ENCODE peak calls at places on chromosomes 3 and 15, in eight cellular contexts. S is GM03348; M is activated CD8-positive, alpha-beta T cell treated with anti-CD3 and anti-CD28 coated beads for 36 hours; K is HS-5; J is left colon; W is heart right ventricle; Q is NCI-H1092 treated with DMSO at 0.1 percent for 48 hours; Z is ovary. B is an unnamed sample.

GRCh38 chr3:170999737-171000242 is 26.7 kb downstream of the SLC2A2 start:
- DNase-seq in J (no peak), M (no peak), Q (no peak), W (no peak), K (peak), Z (no peak), S (peak), B (no peak)

GRCh38 chr3:23275814-23276213 is 72.7 kb downstream of the UBE2E2 start:
- DNase-seq in W (no peak), K (no peak), M (no peak), J (no peak), Q (no peak), S (no peak), Z (no peak), B (no peak)

GRCh38 chr3:84487296-84487695 is 471.5 kb upstream of the CADM2 start:
- DNase-seq in J (no peak), W (no peak), S (no peak), Z (no peak), M (no peak), Q (no peak), K (no peak), B (no peak)

GRCh38 chr15:36880226-36880912 is 220.0 kb downstream of the MEIS2 start:
- DNase-seq in J (no peak), M (no peak), Z (no peak), W (no peak), K (no peak), Q (no peak), S (no peak), B (no peak)

GRCh38 chr3:4680881-4681300 is 187.7 kb downstream of the ITPR1 start:
- DNase-seq in Z (no peak), K (peak), M (no peak), J (no peak), Q (no peak), W (no peak), S (peak), B (no peak)

GRCh38 chr3:130760922-130761321 is 14.3 kb upstream of the PIK3R4 start:
- DNase-seq in M (no peak), Z (no peak), W (no peak), S (no peak), K (peak), J (no peak), Q (no peak), B (no peak)

GRCh38 chr3:133404925-133405324 is 5.1 kb downstream of the BFSP2 start:
- DNase-seq in J (no peak), W (no peak), M (no peak), K (no peak), Z (no peak), Q (peak), S (no peak), B (no peak)

GRCh38 chr3:101667331-101667730 is 9.6 kb downstream of the ZBTB11 start:
- DNase-seq in S (no peak), M (no peak), J (no peak), Z (no peak), K (no peak), W (no peak), Q (no peak), B (no peak)

GRCh38 chr3:135325096-135325495 is 530.0 kb downstream of the EPHB1 start:
- DNase-seq in S (no peak), K (no peak), M (no peak), Z (no peak), Q (peak), W (no peak), J (peak), B (no peak)

GRCh38 chr3:58237940-58238681 is 519 bp downstream of the ABHD6 start:
- DNase-seq in Q (peak), Z (peak), K (no peak), J (peak), M (peak), S (peak), W (peak), B (peak)

GRCh38 chr3:157488144-157488543 is 15.1 kb downstream of the VEPH1 start:
- DNase-seq in K (no peak), J (no peak), Z (no peak), Q (no peak), W (no peak), S (no peak), M (no peak), B (no peak)

GRCh38 chr3:127445581-127446368 is 144.8 kb downstream of the TPRA1 start:
- DNase-seq in M (no peak), W (no peak), S (no peak), J (no peak), Q (no peak), Z (no peak), K (no peak), B (peak)

GRCh38 chr3:94440767-94441493 is 378.1 kb downstream of the NSUN3 start:
- DNase-seq in K (peak), W (no peak), Q (no peak), S (peak), J (no peak), M (no peak), Z (no peak), B (no peak)

GRCh38 chr3:31077021-31077601 is 182.7 kb upstream of the GADL1 start:
- DNase-seq in Q (no peak), M (peak), Z (no peak), K (peak), S (peak), J (no peak), W (no peak), B (no peak)

GRCh38 chr3:73614385-73614784 is 10.4 kb downstream of the PDZRN3 start:
- DNase-seq in Z (peak), J (no peak), K (peak), W (no peak), M (no peak), S (peak), Q (no peak), B (no peak)

GRCh38 chr15:23069496-23070166 is 30.3 kb upstream of the TUBGCP5 start:
- DNase-seq in J (no peak), K (no peak), M (no peak), W (no peak), S (no peak), Z (no peak), Q (no peak), B (no peak)

GRCh38 chr3:7618606-7619005 is 757.7 kb downstream of the GRM7 start:
- DNase-seq in K (no peak), Q (no peak), W (no peak), J (no peak), M (no peak), S (no peak), Z (no peak), B (no peak)

GRCh38 chr15:98755138-98755537 is 106.8 kb downstream of the IGF1R start:
- DNase-seq in K (no peak), Q (no peak), S (peak), M (no peak), J (no peak), W (no peak), Z (no peak), B (no peak)

GRCh38 chr15:45230246-45230965 is 21.6 kb upstream of the SLC28A2 start:
- DNase-seq in W (no peak), K (no peak), M (no peak), S (no peak), J (no peak), Q (no peak), Z (no peak), B (no peak)

GRCh38 chr3:152402698-152403456 is 134.1 kb downstream of the MBNL1 start:
- DNase-seq in K (no peak), S (no peak), W (no peak), M (peak), Q (no peak), J (no peak), Z (no peak), B (no peak)

GRCh38 chr3:141498592-141499223 is 11.9 kb downstream of the RASA2 start:
- DNase-seq in S (no peak), M (peak), J (peak), Z (no peak), Q (no peak), W (no peak), K (no peak), B (peak)

GRCh38 chr15:48696627-48697312 is 51.3 kb upstream of the FBN1 start:
- DNase-seq in J (no peak), M (no peak), S (no peak), Q (no peak), Z (no peak), W (no peak), K (no peak), B (no peak)

GRCh38 chr3:106560451-106560966 is 691.7 kb upstream of the CBLB start:
- DNase-seq in Z (no peak), M (no peak), S (peak), J (no peak), K (peak), Q (no peak), W (no peak), B (no peak)

GRCh38 chr3:160583451-160583850 is 18.1 kb upstream of the KPNA4 start:
- DNase-seq in Z (no peak), Q (no peak), J (no peak), S (no peak), K (no peak), W (no peak), M (no peak), B (no peak)

GRCh38 chr3:178512627-178513026 is 23.6 kb upstream of the KCNMB2 start:
- DNase-seq in Q (no peak), Z (no peak), M (no peak), J (no peak), K (no peak), S (no peak), W (no peak), B (no peak)

GRCh38 chr3:132380979-132381944 is 36.0 kb upstream of the DNAJC13 start:
- DNase-seq in Z (no peak), M (no peak), S (no peak), Q (no peak), J (no peak), K (no peak), W (no peak), B (no peak)

GRCh38 chr3:154758109-154758868 is 321.8 kb upstream of the MME start:
- DNase-seq in M (no peak), J (no peak), Q (peak), W (no peak), Z (no peak), S (peak), K (peak), B (no peak)

GRCh38 chr3:157089455-157090221 is 70.3 kb downstream of the CCNL1 start:
- DNase-seq in W (peak), Q (no peak), S (no peak), K (no peak), J (peak), M (no peak), Z (peak), B (no peak)

GRCh38 chr3:13623101-13623654 is 74.3 kb downstream of the FBLN2 start:
- DNase-seq in Z (no peak), W (no peak), M (no peak), J (no peak), K (no peak), S (no peak), Q (no peak), B (no peak)

GRCh38 chr15:75361989-75362641 is 6.3 kb downstream of the MAN2C1 start:
- DNase-seq in Q (no peak), S (no peak), M (no peak), J (no peak), K (no peak), W (no peak), Z (no peak), B (no peak)

B was measured in natural killer cell treated with Interleukin-12 subunit alpha and Interleukin-12 subunit beta and Interleukin-15 and Interleukin-18, amount 100 ng/mL, for 72 hours.